ENCODE peak calls at places on chromosome 15, in ten cellular contexts. B is midbrain, M is thoracic aorta, D is Right ventricle myocardium superior, Y is tibial nerve, P is frontal cortex, N is activated T-cell treated with anti-CD3 and anti-CD28 coated beads for 24 hours, G is K562, J is HT1080, O is GM13977. C is an unnamed sample.

GRCh38 chr15:101372149-101372577 is 77.1 kb upstream of the SNRPA1 start:
- DNase-seq in O (no peak), G (no peak), P (no peak), D (no peak), N (no peak), J (no peak), M (no peak), Y (no peak), B (no peak), C (no peak)

GRCh38 chr15:34214135-34214534 is 4.2 kb upstream of the KATNBL1 start:
- DNase-seq in J (no peak), Y (no peak), M (no peak), G (no peak), O (no peak), D (no peak), B (no peak), N (no peak), P (no peak), C (no peak)

GRCh38 chr15:70906842-70907241 is 14.2 kb downstream of the LRRC49 start:
- DNase-seq in O (no peak), J (no peak), N (no peak), M (no peak), B (no peak), D (no peak), G (no peak), P (no peak), Y (no peak), C (no peak)

GRCh38 chr15:67186226-67186649 is 68.2 kb downstream of the AAGAB start:
- DNase-seq in D (peak; percentile 87), J (no peak), Y (no peak), O (no peak), B (no peak), G (no peak), M (no peak), N (no peak), P (no peak), C (no peak)

GRCh38 chr15:53448215-53449001 is 311.1 kb downstream of the WDR72 start:
- DNase-seq in O (no peak), B (no peak), M (no peak), D (no peak), J (no peak), Y (no peak), G (no peak), N (no peak), P (no peak), C (no peak)

GRCh38 chr15:50210462-50211264 is 28.7 kb downstream of the SLC27A2 start:
- DNase-seq in Y (no peak), N (no peak), P (no peak), B (no peak), O (no peak), G (no peak), M (no peak), J (no peak), D (no peak), C (peak; percentile 39)

GRCh38 chr15:92845109-92845508 is 55.0 kb upstream of the CHD2 start:
- DNase-seq in P (no peak), J (peak; percentile 61), G (no peak), M (no peak), N (no peak), B (peak; percentile 17), O (no peak), Y (no peak), D (no peak), C (no peak)

GRCh38 chr15:89406756-89407650 is 72.4 kb upstream of the POLG start:
- DNase-seq in N (no peak), M (no peak), Y (no peak), D (no peak), O (no peak), B (no peak), G (no peak), P (no peak), J (no peak), C (no peak)

GRCh38 chr15:80654299-80654698 is 40.8 kb upstream of the ABHD17C start:
- DNase-seq in Y (no peak), M (no peak), P (no peak), J (no peak), B (no peak), G (no peak), D (no peak), O (no peak), N (no peak), C (no peak)

GRCh38 chr15:99438222-99438592 is 127.6 kb upstream of the MEF2A start:
- DNase-seq in Y (peak; percentile 11), M (no peak), D (peak; percentile 33), O (no peak), P (no peak), N (no peak), G (no peak), J (no peak), B (no peak), C (no peak)

GRCh38 chr15:62571072-62571471 is 406.0 kb upstream of the C2CD4B start:
- DNase-seq in N (no peak), O (no peak), B (no peak), P (no peak), J (no peak), Y (no peak), M (no peak), D (no peak), G (no peak), C (no peak)

GRCh38 chr15:87722941-87723691 is 533.4 kb downstream of the NTRK3 start:
- DNase-seq in N (no peak), Y (no peak), O (no peak), B (no peak), G (no peak), J (peak; percentile 65), M (no peak), P (no peak), D (no peak), C (no peak)

GRCh38 chr15:59553879-59554735 is 57.5 kb upstream of the GCNT3 start:
- DNase-seq in J (peak; percentile 92), O (no peak), N (no peak), Y (no peak), P (no peak), B (no peak), D (no peak), M (no peak), G (no peak), C (no peak)

GRCh38 chr15:48565560-48566482 is 79.7 kb downstream of the FBN1 start:
- DNase-seq in J (peak; percentile 78), Y (no peak), O (no peak), P (no peak), N (no peak), G (no peak), B (no peak), D (no peak), M (no peak), C (no peak)

GRCh38 chr15:67100808-67101581 is 35.6 kb downstream of the SMAD3 start:
- DNase-seq in P (no peak), N (peak; percentile 72), G (no peak), D (no peak), M (no peak), Y (no peak), J (no peak), O (peak; percentile 60), B (no peak), C (no peak)

GRCh38 chr15:75577401-75578205 is 1.5 kb downstream of the PTPN9 start:
- DNase-seq in B (peak; percentile 58), D (no peak), P (no peak), J (no peak), N (no peak), M (no peak), Y (no peak), G (no peak), O (no peak), C (no peak)

GRCh38 chr15:64046347-64047153 is at the start of gene DAPK2:
- DNase-seq in J (peak; percentile 59), P (peak; percentile 91), Y (peak; percentile 35), M (no peak), N (peak; percentile 49), O (peak; percentile 92), D (peak; percentile 88), G (peak; percentile 94), B (peak; percentile 83), C (peak; percentile 85)